ENCODE peak calls at places on chromosomes 13 and 19, in six cellular contexts. A, O, E, N, P and S are unnamed samples.

GRCh38 chr13:33351324-33351723 is 65.8 kb upstream of the STARD13 start:
- DNase-seq in A (no peak), O (no peak), E (no peak), N (peak), P (no peak), S (no peak)

GRCh38 chr19:33662391-33662790 is 40.6 kb downstream of the CHST8 start:
- DNase-seq in A (no peak), O (no peak), E (no peak), N (no peak), P (no peak), S (no peak)

GRCh38 chr19:56155124-56155687 is 14.1 kb downstream of the ZNF444 start:
- DNase-seq in A (no peak), O (no peak), E (no peak), N (no peak), P (no peak), S (no peak)

GRCh38 chr19:50252111-50252886 is 48.9 kb downstream of the MYH14 start:
- DNase-seq in A (no peak), O (peak), E (peak), N (no peak), P (no peak), S (no peak)

GRCh38 chr13:19782049-19782726 is 557 bp downstream of the PSPC1 start:
- DNase-seq in A (peak), O (peak), E (peak), N (peak), P (peak), S (no peak)

GRCh38 chr19:55273978-55274707 is 5.8 kb downstream of the HSPBP1 start:
- DNase-seq in A (no peak), O (no peak), E (no peak), N (no peak), P (no peak), S (no peak)

GRCh38 chr19:39080431-39080830 is 3.7 kb upstream of the ACP7 start:
- DNase-seq in A (no peak), O (no peak), E (no peak), N (peak), P (no peak), S (no peak)

GRCh38 chr13:24500977-24501376 is 11.6 kb downstream of the PARP4 start:
- DNase-seq in A (no peak), O (no peak), E (no peak), N (peak), P (no peak), S (no peak)

GRCh38 chr13:97004886-97005285 is 10.6 kb upstream of the OXGR1 start:
- DNase-seq in A (no peak), O (no peak), E (no peak), N (no peak), P (no peak), S (no peak)

GRCh38 chr19:13056052-13056660 is 46.5 kb downstream of the LYL1 start:
- DNase-seq in A (no peak), O (no peak), E (no peak), N (peak), P (peak), S (peak)

GRCh38 chr19:30297969-30298368 is 74.2 kb upstream of the ZNF536 start:
- DNase-seq in A (no peak), O (no peak), E (no peak), N (no peak), P (no peak), S (no peak)

GRCh38 chr19:55101261-55101660 is 16.2 kb downstream of the PPP1R12C start:
- DNase-seq in A (peak), O (no peak), E (no peak), N (no peak), P (no peak), S (no peak)

GRCh38 chr13:78680064-78680463 is 21.1 kb upstream of the OBI1 start:
- DNase-seq in A (no peak), O (no peak), E (no peak), N (no peak), P (no peak), S (no peak)

GRCh38 chr13:108342369-108343289 is 73.1 kb downstream of the TNFSF13B start:
- DNase-seq in A (no peak), O (no peak), E (peak), N (peak), P (no peak), S (no peak)

GRCh38 chr19:46134527-46134926 is 10.0 kb upstream of the IGFL3 start:
- DNase-seq in A (no peak), O (no peak), E (no peak), N (peak), P (no peak), S (no peak)

GRCh38 chr13:29693297-29693945 is 97.9 kb upstream of the SLC7A1 start:
- DNase-seq in A (no peak), O (no peak), E (no peak), N (peak), P (no peak), S (no peak)

GRCh38 chr13:73162912-73163911 is 104.4 kb downstream of the KLF5 start:
- DNase-seq in A (no peak), O (no peak), E (no peak), N (peak), P (no peak), S (no peak)

GRCh38 chr13:98834254-98834960 is 81.9 kb upstream of the SLC15A1 start:
- DNase-seq in A (no peak), O (no peak), E (no peak), N (peak), P (no peak), S (no peak)

GRCh38 chr13:44306401-44307192 is 67.0 kb upstream of the SERP2 start:
- DNase-seq in A (peak), O (no peak), E (no peak), N (peak), P (peak), S (no peak)

GRCh38 chr13:19772306-19772705 is 10.4 kb downstream of the PSPC1 start:
- DNase-seq in A (no peak), O (no peak), E (no peak), N (no peak), P (no peak), S (no peak)

GRCh38 chr19:47176071-47176626 is 45.5 kb downstream of the SAE1 start:
- DNase-seq in A (no peak), O (no peak), E (no peak), N (peak), P (no peak), S (no peak)

GRCh38 chr19:52248256-52248655 is 21.1 kb upstream of the ZNF766 start:
- DNase-seq in A (peak), O (no peak), E (peak), N (no peak), P (no peak), S (peak)

GRCh38 chr19:38786572-38787265 is 2.3 kb upstream of the LGALS7B start:
- DNase-seq in A (no peak), O (no peak), E (no peak), N (peak), P (no peak), S (no peak)

GRCh38 chr13:108176685-108177274 is 38.6 kb downstream of the LIG4 start:
- DNase-seq in A (peak), O (no peak), E (peak), N (peak), P (no peak), S (no peak)

GRCh38 chr19:17248011-17248776 is 2.5 kb upstream of the NR2F6 start:
- DNase-seq in A (no peak), O (no peak), E (no peak), N (peak), P (no peak), S (no peak)

GRCh38 chr19:46408611-46409039 is 4.7 kb downstream of the CCDC8 start:
- DNase-seq in A (no peak), O (no peak), E (no peak), N (no peak), P (peak), S (peak)

GRCh38 chr13:33678906-33679657 is 138.9 kb upstream of the RFC3 start:
- DNase-seq in A (peak), O (peak), E (peak), N (peak), P (peak), S (no peak)

GRCh38 chr13:111898956-111899713 is 167.8 kb upstream of the SOX1 start:
- DNase-seq in A (no peak), O (no peak), E (no peak), N (no peak), P (no peak), S (no peak)

GRCh38 chr19:8641908-8642547 is 11.6 kb downstream of the NFILZ start:
- DNase-seq in A (no peak), O (no peak), E (peak), N (peak), P (no peak), S (no peak)

GRCh38 chr13:26663801-26664200 is 96.8 kb downstream of the GPR12 start:
- DNase-seq in A (no peak), O (no peak), E (no peak), N (peak), P (no peak), S (no peak)

GRCh38 chr13:99501952-99502310 is 659 bp downstream of the TM9SF2 start:
- DNase-seq in A (peak), O (no peak), E (peak), N (no peak), P (no peak), S (no peak)

GRCh38 chr19:55146648-55147218 is 2.3 kb downstream of the TNNT1 start:
- DNase-seq in A (no peak), O (no peak), E (no peak), N (peak), P (no peak), S (peak)